ENCODE peak calls at places on chromosome X, in four cellular contexts. Y is Panc1, V is sigmoid colon, T is HL-60. N is an unnamed sample.

GRCh38 chrX:102067966-102068723 is 57.3 kb upstream of the TCEAL2 start:
- DNase-seq in Y (peak), V (no peak), T (peak), N (no peak)

GRCh38 chrX:132023896-132024386 is 839 bp downstream of the STK26 start:
- DNase-seq in Y (no peak), V (no peak), T (peak), N (no peak)

GRCh38 chrX:123779908-123780396 is 47.1 kb upstream of the THOC2 start:
- DNase-seq in Y (no peak), V (no peak), T (no peak), N (no peak)

GRCh38 chrX:118978451-118978850 is 4.0 kb downstream of the LONRF3 start:
- DNase-seq in Y (no peak), V (no peak), T (peak), N (no peak)

GRCh38 chrX:10519761-10520160 is 100.6 kb downstream of the MID1 start:
- DNase-seq in Y (no peak), V (no peak), T (no peak), N (no peak)

GRCh38 chrX:10070714-10071436 is 85.9 kb upstream of the CLCN4 start:
- DNase-seq in Y (no peak), V (no peak), T (no peak), N (no peak)

GRCh38 chrX:100477949-100478348 is 67.9 kb upstream of the PCDH19 start:
- DNase-seq in Y (no peak), V (no peak), T (no peak), N (no peak)

GRCh38 chrX:120791013-120791643 is 84.5 kb downstream of the CT47B1 start:
- DNase-seq in Y (no peak), V (peak), T (no peak), N (peak)

GRCh38 chrX:21926527-21927278 is 13.8 kb upstream of the SMS start:
- DNase-seq in Y (peak), V (no peak), T (no peak), N (no peak)

GRCh38 chrX:119292445-119292844 is 56.4 kb downstream of the PGRMC1 start:
- DNase-seq in Y (no peak), V (no peak), T (no peak), N (no peak)

GRCh38 chrX:34521563-34521962 is 135.5 kb downstream of the TMEM47 start:
- DNase-seq in Y (no peak), V (no peak), T (no peak), N (no peak)

GRCh38 chrX:136259543-136259942 is 8.3 kb upstream of the MAP7D3 start:
- DNase-seq in Y (no peak), V (no peak), T (no peak), N (no peak)

GRCh38 chrX:125544856-125545255 is 225.2 kb downstream of the TEX13C start:
- DNase-seq in Y (no peak), V (no peak), T (no peak), N (no peak)

GRCh38 chrX:151985955-151986354 is 11.5 kb upstream of the GABRE start:
- DNase-seq in Y (no peak), V (no peak), T (no peak), N (no peak)

GRCh38 chrX:45233541-45233940 is 32.9 kb upstream of the DIPK2B start:
- DNase-seq in Y (no peak), V (no peak), T (no peak), N (no peak)

GRCh38 chrX:45240334-45240733 is 39.7 kb upstream of the DIPK2B start:
- DNase-seq in Y (no peak), V (no peak), T (no peak), N (no peak)

GRCh38 chrX:45238489-45238888 is 37.8 kb upstream of the DIPK2B start:
- DNase-seq in Y (no peak), V (no peak), T (no peak), N (no peak)
- TF ChIP-seq POLR2AphosphoS5 in Y (no peak), V (no peak), T (no peak), N (no peak)

GRCh38 chrX:16836371-16836770 is 33.8 kb downstream of the RBBP7 start:
- DNase-seq in Y (no peak), V (no peak), T (no peak), N (peak)
- TF ChIP-seq POLR2AphosphoS5 in Y (no peak), V (no peak), T (no peak), N (no peak)

GRCh38 chrX:989959-990510 is 222.4 kb downstream of the CRLF2 start:
- DNase-seq in Y (peak), V (peak), T (peak), N (peak)
- TF ChIP-seq POLR2AphosphoS5 in Y (peak), V (no peak), T (peak), N (no peak)

GRCh38 chrX:149198980-149199732 is 305.9 kb downstream of the IDS start:
- DNase-seq in Y (no peak), V (no peak), T (no peak), N (no peak)
- TF ChIP-seq POLR2AphosphoS5 in Y (no peak), V (no peak), T (no peak), N (no peak)

DNA sequence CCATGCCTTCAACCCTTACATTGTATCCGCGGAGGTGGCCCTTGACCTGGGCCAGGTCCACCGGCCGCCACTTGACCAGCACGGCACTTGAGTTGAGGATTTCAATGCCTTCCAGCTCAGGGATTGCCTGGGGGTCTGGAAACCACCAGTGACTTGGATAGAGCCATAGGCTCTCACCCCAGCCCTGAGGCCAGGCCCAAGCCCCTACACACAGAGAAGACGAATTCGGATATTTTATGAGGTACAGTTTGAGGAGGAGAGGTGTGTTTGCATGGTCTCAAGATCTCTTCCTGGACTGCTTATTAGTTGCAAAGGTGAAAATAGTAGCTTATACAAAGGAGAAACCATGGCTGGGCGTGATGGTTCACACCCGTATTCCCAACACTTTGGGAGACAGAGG is 20.3 kb downstream of the L1CAM start:
- DNase-seq in Y (no peak), V (no peak), T (no peak), N (no peak)
- TF ChIP-seq POLR2AphosphoS5 in Y (no peak), V (no peak), T (no peak), N (no peak)

DNA sequence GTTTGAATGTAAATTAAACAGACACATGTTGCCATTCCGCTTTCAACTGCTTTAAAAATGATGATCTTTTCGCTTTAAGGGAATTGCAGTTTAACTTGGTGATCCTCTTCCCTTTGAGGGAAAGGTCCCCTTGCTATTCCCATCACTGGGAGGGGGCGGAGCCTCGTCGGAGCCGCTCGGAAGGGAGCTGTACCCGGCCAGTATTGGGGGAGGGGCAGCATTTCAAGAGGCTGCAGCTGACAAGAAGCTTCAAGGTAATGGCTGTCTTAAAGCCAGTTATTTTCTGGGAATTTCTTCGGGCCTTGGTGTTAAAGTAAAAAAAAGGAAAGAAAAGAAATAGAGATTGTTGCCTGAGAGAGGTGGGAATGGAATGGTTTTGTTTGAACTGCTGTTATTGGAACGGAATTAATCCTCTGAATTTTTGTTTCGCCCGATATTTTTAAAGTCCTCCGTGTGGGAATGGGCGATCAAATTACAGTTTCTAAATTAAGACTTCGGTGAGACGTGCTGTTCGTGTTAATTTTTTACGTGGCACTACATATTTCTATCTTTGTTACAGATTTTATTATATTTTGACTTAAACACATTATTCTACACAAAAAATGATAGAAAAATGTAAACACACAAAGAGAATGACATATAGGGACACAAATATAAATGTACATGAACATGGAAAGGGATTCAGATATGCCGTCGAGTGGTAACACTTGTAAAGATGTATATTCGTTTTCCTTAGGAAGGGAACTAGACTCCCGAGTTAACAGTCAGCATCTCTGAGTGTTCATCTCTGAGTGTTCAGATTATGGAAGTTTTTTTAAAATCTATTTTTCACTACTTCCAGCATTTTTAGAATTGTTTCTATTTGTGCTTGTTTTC is 9.2 kb downstream of the PWWP3B start:
- DNase-seq in Y (no peak), V (no peak), T (no peak), N (no peak)
- TF ChIP-seq POLR2AphosphoS5 in Y (no peak), V (no peak), T (no peak), N (no peak)

DNA sequence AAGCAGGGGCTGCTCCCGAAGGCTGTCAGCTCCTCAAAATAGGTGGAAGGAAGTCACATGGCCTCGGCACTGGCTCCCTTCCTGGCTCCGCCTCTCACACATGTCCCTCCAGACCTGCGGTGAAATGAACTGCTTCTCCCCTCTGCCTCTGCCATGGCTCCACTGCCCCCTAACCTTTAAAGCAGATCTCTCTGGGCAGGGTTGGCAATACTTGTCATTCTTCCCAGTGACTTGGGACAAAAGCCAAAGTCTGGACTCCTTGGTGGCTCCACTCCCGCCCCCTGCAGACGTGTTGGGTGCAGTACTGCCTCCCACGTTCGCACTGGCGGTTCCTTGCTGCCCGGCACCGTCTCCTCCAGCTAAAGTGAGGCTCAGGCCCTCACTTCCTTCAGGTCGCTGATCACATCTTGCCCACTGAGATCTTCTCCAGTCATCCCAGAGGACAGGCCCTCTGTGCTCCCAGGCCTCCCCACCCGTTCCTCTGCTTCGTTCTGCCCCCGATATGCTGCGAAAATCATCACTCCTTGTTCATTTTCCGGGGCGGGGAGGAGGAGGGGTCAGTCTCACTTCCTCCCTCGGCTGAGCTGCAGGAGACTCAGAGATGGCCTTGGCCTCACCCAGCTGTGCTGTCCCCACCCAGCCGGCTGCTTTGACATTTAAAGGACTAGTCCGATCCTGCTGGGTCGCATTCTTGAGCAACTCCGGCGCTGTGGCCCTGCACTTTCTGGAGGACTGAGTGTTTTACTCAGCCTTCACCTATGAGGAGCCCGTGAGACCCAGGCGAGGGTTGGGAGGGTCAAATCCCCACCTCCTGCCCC is 97.4 kb downstream of the PHKA2 start:
- DNase-seq in Y (peak), V (peak), T (peak), N (peak)
- TF ChIP-seq POLR2AphosphoS5 in Y (no peak), V (peak), T (no peak), N (peak)

N was measured in stomach.